ENCODE peak calls at places on chromosome 4, in four cellular contexts. One of them, this sample, is unnamed.

GRCh38 chr4:29259556-29259955 is 1460.6 kb upstream of the PCDH7 start:
- DNase-seq in brain microvascular endothelial cell: no peak
- DNase-seq in stomach: no peak
- DNase-seq in hepatocyte: no peak
- DNase-seq in this sample: no peak

GRCh38 chr4:175934492-175934891 is 122.4 kb upstream of the GPM6A start:
- DNase-seq in brain microvascular endothelial cell: no peak
- DNase-seq in stomach: no peak
- DNase-seq in hepatocyte: no peak
- DNase-seq in this sample: no peak

GRCh38 chr4:150768492-150768891 is 186.5 kb downstream of the MAB21L2 start:
- DNase-seq in brain microvascular endothelial cell: no peak
- DNase-seq in stomach: no peak
- DNase-seq in hepatocyte: no peak
- DNase-seq in this sample: no peak

GRCh38 chr4:12633058-12633651 is 851.0 kb downstream of the RAB28 start:
- DNase-seq in brain microvascular endothelial cell: peak; percentile 69
- DNase-seq in stomach: peak; percentile 74
- DNase-seq in hepatocyte: peak; percentile 91
- DNase-seq in this sample: peak; percentile 68

GRCh38 chr4:44623687-44624086 is 27.7 kb downstream of the YIPF7 start:
- DNase-seq in brain microvascular endothelial cell: no peak
- DNase-seq in stomach: no peak
- DNase-seq in hepatocyte: no peak
- DNase-seq in this sample: no peak

GRCh38 chr4:2790583-2791517 is 2.0 kb upstream of the SH3BP2 start:
- DNase-seq in brain microvascular endothelial cell: no peak
- DNase-seq in stomach: no peak
- DNase-seq in hepatocyte: peak; percentile 5
- DNase-seq in this sample: no peak

GRCh38 chr4:1842993-1843448 is 12.9 kb downstream of the LETM1 start:
- DNase-seq in brain microvascular endothelial cell: peak; percentile 88
- DNase-seq in stomach: no peak
- DNase-seq in hepatocyte: no peak
- DNase-seq in this sample: peak; percentile 36

GRCh38 chr4:8188743-8189550 is 10.1 kb upstream of the SH3TC1 start:
- DNase-seq in brain microvascular endothelial cell: no peak
- DNase-seq in stomach: peak; percentile 82
- DNase-seq in hepatocyte: no peak
- DNase-seq in this sample: peak; percentile 93

GRCh38 chr4:71222661-71223060 is 116.2 kb upstream of the SLC4A4 start:
- DNase-seq in brain microvascular endothelial cell: no peak
- DNase-seq in stomach: no peak
- DNase-seq in hepatocyte: no peak
- DNase-seq in this sample: no peak

GRCh38 chr4:12414181-12414812 is 985.6 kb upstream of the HS3ST1 start:
- DNase-seq in brain microvascular endothelial cell: no peak
- DNase-seq in stomach: no peak
- DNase-seq in hepatocyte: no peak
- DNase-seq in this sample: no peak

GRCh38 chr4:117957570-117957969 is 76.7 kb upstream of the NDST3 start:
- DNase-seq in brain microvascular endothelial cell: no peak
- DNase-seq in stomach: no peak
- DNase-seq in hepatocyte: no peak
- DNase-seq in this sample: no peak

GRCh38 chr4:24475756-24476155 is 108.6 kb downstream of the DHX15 start:
- DNase-seq in brain microvascular endothelial cell: no peak
- DNase-seq in stomach: no peak
- DNase-seq in hepatocyte: no peak
- DNase-seq in this sample: no peak

GRCh38 chr4:24477919-24478318 is 106.4 kb downstream of the DHX15 start:
- DNase-seq in brain microvascular endothelial cell: peak; percentile 76
- DNase-seq in stomach: no peak
- DNase-seq in hepatocyte: peak; percentile 67
- DNase-seq in this sample: peak; percentile 36

GRCh38 chr4:24472514-24473308 is 111.6 kb downstream of the DHX15 start:
- DNase-seq in brain microvascular endothelial cell: peak; percentile 67
- DNase-seq in stomach: peak; percentile 76
- DNase-seq in hepatocyte: peak; percentile 92
- DNase-seq in this sample: peak; percentile 91

GRCh38 chr4:24473309-24473721 is 111.0 kb downstream of the DHX15 start:
- DNase-seq in brain microvascular endothelial cell: no peak
- DNase-seq in stomach: no peak
- DNase-seq in hepatocyte: peak; percentile 57
- DNase-seq in this sample: peak; percentile 53

DNA sequence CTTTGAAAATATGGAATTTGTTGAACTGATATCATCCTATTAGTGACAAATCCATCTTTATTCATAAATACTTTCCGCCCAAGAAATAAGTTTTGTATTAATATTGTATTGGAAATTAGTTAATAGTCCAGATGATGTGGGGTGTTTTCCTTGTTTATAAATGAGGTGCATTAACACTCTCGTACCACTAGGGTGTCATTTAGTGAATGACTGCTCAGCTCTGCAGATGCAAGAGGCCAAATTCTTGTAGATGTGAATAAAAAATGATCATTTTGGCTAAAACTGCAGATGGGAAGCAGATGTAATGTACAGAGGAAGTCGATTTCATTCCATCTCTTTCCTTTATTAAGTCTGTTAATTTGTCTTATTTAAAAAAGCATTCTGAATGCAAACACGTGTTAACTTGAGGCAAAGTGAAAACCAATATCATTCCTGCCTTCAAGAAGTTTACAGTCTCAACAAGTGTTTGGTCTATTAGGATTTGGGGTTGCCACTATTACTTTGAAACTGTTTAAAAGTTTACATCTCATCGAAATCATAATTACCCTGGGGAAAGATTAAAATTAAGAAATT is 108.1 kb downstream of the DHX15 start:
- DNase-seq in brain microvascular endothelial cell: no peak
- DNase-seq in stomach: no peak
- DNase-seq in hepatocyte: no peak
- DNase-seq in this sample: no peak
- TF ChIP-seq CTCF in brain microvascular endothelial cell: peak; percentile 62
- TF ChIP-seq CTCF in stomach: no peak
- TF ChIP-seq CTCF in hepatocyte: peak; percentile 36
- TF ChIP-seq CTCF in this sample: peak; percentile 44

GRCh38 chr4:56106755-56107154 is 158.0 kb downstream of the CEP135 start:
- DNase-seq in brain microvascular endothelial cell: no peak
- DNase-seq in stomach: no peak
- DNase-seq in hepatocyte: no peak
- DNase-seq in this sample: no peak

GRCh38 chr4:56104188-56104587 is 155.4 kb downstream of the CEP135 start:
- DNase-seq in brain microvascular endothelial cell: no peak
- DNase-seq in stomach: no peak
- DNase-seq in hepatocyte: no peak
- DNase-seq in this sample: no peak

GRCh38 chr4:56102581-56102980 is 153.8 kb downstream of the CEP135 start:
- DNase-seq in brain microvascular endothelial cell: no peak
- DNase-seq in stomach: no peak
- DNase-seq in hepatocyte: no peak
- DNase-seq in this sample: no peak

DNA sequence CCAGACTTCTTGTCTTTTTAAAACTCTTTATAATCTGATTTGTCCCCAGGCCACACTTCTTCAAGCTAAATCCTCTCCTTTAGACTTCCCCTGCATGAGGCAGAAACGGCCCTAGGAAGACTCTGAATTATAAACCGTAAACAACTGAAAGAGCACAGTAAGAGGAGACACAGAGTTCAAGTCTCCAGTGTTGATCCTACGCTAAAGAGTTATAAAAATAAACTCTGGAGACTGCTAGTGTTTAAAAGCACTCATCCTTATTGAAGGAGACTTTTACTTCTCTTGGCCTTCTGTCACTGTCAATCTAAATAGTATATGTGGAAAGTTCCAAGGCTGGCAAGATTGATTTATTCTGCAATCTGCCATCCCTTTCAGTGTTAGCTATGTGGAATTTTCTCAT is 157.4 kb downstream of the CEP135 start:
- DNase-seq in brain microvascular endothelial cell: no peak
- DNase-seq in stomach: no peak
- DNase-seq in hepatocyte: no peak
- DNase-seq in this sample: no peak
- H3K27ac ChIP-seq in brain microvascular endothelial cell: no peak overlapping the region
- H3K27ac ChIP-seq in stomach: no peak overlapping the region
- H3K27ac ChIP-seq in hepatocyte: peak overlapping the region; percentile 0
- H3K27ac ChIP-seq in this sample: no peak overlapping the region

DNA sequence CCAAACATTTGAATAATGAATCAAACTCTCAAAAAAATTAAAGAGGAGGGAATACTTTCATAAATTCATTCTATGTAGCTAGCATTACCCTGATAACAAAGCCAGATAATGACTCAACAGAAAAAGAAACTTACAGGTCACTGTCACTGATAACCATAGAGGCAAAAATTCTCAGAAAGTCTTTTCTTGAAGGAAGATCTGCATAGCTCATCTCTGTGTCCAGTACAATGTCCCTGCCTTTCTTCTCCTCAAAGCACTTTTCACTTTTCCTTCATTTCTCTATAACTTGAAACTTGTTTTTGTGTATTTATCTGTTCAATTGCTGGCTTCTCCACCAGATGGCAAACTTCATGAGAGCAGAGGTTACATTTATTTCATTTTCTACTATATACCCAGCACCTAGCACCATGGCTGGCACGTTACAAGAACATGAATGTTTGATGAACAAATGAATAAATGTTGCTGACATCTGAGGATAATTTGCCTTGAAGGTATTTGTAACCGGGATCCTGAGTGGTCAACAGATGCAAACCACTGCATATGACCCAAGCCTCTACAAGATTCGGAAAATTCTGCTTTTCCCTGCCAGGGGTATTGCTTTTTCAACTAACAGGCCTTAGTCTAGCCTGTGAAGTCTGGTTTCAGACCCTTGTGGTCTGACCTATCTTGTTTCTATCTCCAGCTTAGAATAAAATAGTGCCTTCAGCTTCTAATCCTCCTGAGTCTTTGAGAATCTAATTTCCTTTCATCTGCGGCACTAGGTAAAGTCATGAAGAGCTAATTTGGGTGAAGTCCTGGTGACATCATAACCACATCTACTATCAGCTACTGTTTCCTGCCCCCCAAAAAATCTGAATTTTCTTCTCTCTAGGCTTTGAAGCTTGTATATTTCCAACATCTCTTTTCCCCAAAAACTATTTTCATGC is 52.5 kb upstream of the ANTXR2 start:
- DNase-seq in brain microvascular endothelial cell: no peak
- DNase-seq in stomach: no peak
- DNase-seq in hepatocyte: no peak
- DNase-seq in this sample: no peak
- TF ChIP-seq CTCF in brain microvascular endothelial cell: peak; percentile 68
- TF ChIP-seq CTCF in stomach: no peak
- TF ChIP-seq CTCF in hepatocyte: peak; percentile 48
- TF ChIP-seq CTCF in this sample: no peak

GRCh38 chr4:87069037-87069742 is 134.4 kb downstream of the AFF1 start:
- DNase-seq in brain microvascular endothelial cell: no peak
- DNase-seq in stomach: no peak
- DNase-seq in hepatocyte: no peak
- DNase-seq in this sample: no peak
- H3K27ac ChIP-seq in brain microvascular endothelial cell: no peak overlapping the region
- H3K27ac ChIP-seq in stomach: no peak overlapping the region
- H3K27ac ChIP-seq in hepatocyte: peak overlapping the region; percentile 57
- H3K27ac ChIP-seq in this sample: peak overlapping the region; percentile 26

DNA sequence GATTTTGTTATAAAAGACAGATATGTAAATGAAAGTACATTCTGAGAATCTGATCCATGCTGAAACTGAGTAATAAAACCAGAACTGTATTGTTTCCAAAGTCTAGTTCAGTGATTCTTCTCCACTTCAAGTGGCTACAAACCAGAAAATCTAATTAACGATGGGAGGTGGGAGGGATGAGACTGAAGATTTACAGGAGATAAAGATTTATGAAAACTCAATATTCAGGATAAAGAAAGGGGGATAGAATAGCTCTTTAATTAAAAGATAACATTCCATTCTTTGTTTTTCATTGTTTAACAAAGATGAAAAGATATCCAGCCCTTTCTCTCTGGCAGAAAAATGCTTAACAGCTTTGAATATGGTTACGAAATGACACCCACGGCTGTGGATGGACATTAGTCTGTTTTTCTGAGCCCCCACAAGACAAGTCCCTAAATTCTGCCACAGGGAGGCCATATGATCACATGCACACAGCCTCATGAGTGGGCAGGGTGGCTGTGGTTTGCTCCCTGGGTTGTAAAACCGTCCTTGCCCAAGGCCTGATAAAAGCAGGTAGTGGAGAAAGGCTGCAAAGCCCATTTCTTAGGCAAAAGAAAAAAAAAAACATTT is 36.4 kb downstream of the TMEM150C start:
- DNase-seq in brain microvascular endothelial cell: no peak
- DNase-seq in stomach: no peak
- DNase-seq in hepatocyte: no peak
- DNase-seq in this sample: no peak
- TF ChIP-seq CTCF in brain microvascular endothelial cell: no peak
- TF ChIP-seq CTCF in stomach: no peak
- TF ChIP-seq CTCF in hepatocyte: no peak
- TF ChIP-seq CTCF in this sample: no peak

GRCh38 chr4:6716018-6716911 is at the start of gene BLOC1S4:
- DNase-seq in brain microvascular endothelial cell: peak; percentile 76
- DNase-seq in stomach: peak; percentile 90
- DNase-seq in hepatocyte: peak; percentile 95
- DNase-seq in this sample: peak; percentile 86
- H3K27ac ChIP-seq in brain microvascular endothelial cell: peak within 1 kb of the TSS; percentile 73
- H3K27ac ChIP-seq in stomach: peak within 1 kb of the TSS; percentile 90
- H3K27ac ChIP-seq in hepatocyte: peak within 1 kb of the TSS; percentile 89
- H3K27ac ChIP-seq in this sample: peak within 1 kb of the TSS; percentile 64